ENCODE peak calls at places on chromosome 20, in ten cellular contexts. N is right cardiac atrium; F is astrocyte of the spinal cord; K is tibial artery; E is myocyte; G is heart left ventricle; H is left colon; D is mesothelial cell of epicardium; S is substantia nigra; L is stimulated activated naive B cell treated with anti-CD40 and anti-IgM and Interleukin-4, amounts not matched to agents 10 μg/mL and 1 μg/mL and 100 μg/mL, for 72 hours. T is an unnamed sample.

GRCh38 chr20:10715035-10715434 is 41.2 kb upstream of the JAG1 start:
- DNase-seq in N (no peak), F (peak; percentile 70), K (no peak), E (no peak), G (no peak), H (no peak), D (no peak), S (no peak), L (no peak), T (no peak)

GRCh38 chr20:7858851-7859250 is 81.4 kb downstream of the HAO1 start:
- DNase-seq in N (no peak), F (peak; percentile 22), K (no peak), E (peak; percentile 95), G (no peak), H (no peak), D (no peak), S (no peak), L (no peak), T (no peak)

GRCh38 chr20:24296477-24297380 is 172.7 kb upstream of the SYNDIG1 start:
- DNase-seq in N (no peak), F (no peak), K (no peak), E (no peak), G (no peak), H (no peak), D (no peak), S (no peak), L (no peak), T (no peak)

GRCh38 chr20:60203451-60203850 is 245.2 kb downstream of the CDH26 start:
- DNase-seq in N (no peak), F (no peak), K (no peak), E (no peak), G (no peak), H (no peak), D (no peak), S (no peak), L (no peak), T (no peak)

GRCh38 chr20:36097331-36097730 is 57.2 kb upstream of the EPB41L1 start:
- DNase-seq in N (no peak), F (peak; percentile 69), K (no peak), E (no peak), G (no peak), H (peak; percentile 70), D (no peak), S (no peak), L (no peak), T (peak; percentile 56)

GRCh38 chr20:33710681-33711445 is 9.2 kb downstream of the PXMP4 start:
- DNase-seq in N (no peak), F (no peak), K (no peak), E (no peak), G (no peak), H (no peak), D (no peak), S (no peak), L (no peak), T (no peak)

GRCh38 chr20:45336530-45337366 is 11.5 kb downstream of the SDC4 start:
- DNase-seq in N (no peak), F (peak; percentile 84), K (peak; percentile 88), E (peak; percentile 78), G (no peak), H (peak; percentile 78), D (no peak), S (peak; percentile 39), L (no peak), T (peak; percentile 50)

GRCh38 chr20:35695978-35696377 is 3.2 kb downstream of the NFS1 start:
- DNase-seq in N (no peak), F (no peak), K (no peak), E (no peak), G (no peak), H (no peak), D (no peak), S (no peak), L (no peak), T (no peak)

GRCh38 chr20:50061151-50062005 is 51.6 kb downstream of the UBE2V1 start:
- DNase-seq in N (no peak), F (no peak), K (no peak), E (no peak), G (no peak), H (no peak), D (no peak), S (no peak), L (no peak), T (no peak)

GRCh38 chr20:20489623-20490341 is 121.9 kb downstream of the INSM1 start:
- DNase-seq in N (no peak), F (peak; percentile 33), K (no peak), E (no peak), G (no peak), H (no peak), D (no peak), S (no peak), L (no peak), T (peak; percentile 8)

GRCh38 chr20:61757678-61758555 is 307.8 kb downstream of the TAF4 start:
- DNase-seq in N (no peak), F (peak; percentile 14), K (no peak), E (no peak), G (no peak), H (peak; percentile 17), D (peak; percentile 8), S (no peak), L (no peak), T (no peak)

GRCh38 chr20:59182401-59183044 is 18.9 kb downstream of the ZNF831 start:
- DNase-seq in N (no peak), F (no peak), K (no peak), E (no peak), G (no peak), H (no peak), D (no peak), S (no peak), L (no peak), T (no peak)

GRCh38 chr20:44056010-44056698 is 130.8 kb downstream of the JPH2 start:
- DNase-seq in N (peak; percentile 67), F (no peak), K (peak; percentile 41), E (peak; percentile 63), G (peak; percentile 58), H (no peak), D (no peak), S (peak; percentile 17), L (peak; percentile 23), T (peak; percentile 27)

GRCh38 chr20:38127920-38128528 is 37.0 kb downstream of the TGM2 start:
- DNase-seq in N (peak; percentile 33), F (no peak), K (no peak), E (no peak), G (no peak), H (peak; percentile 6), D (no peak), S (no peak), L (no peak), T (no peak)

GRCh38 chr20:49989234-49990065 is 6.7 kb downstream of the SNAI1 start:
- DNase-seq in N (peak; percentile 88), F (peak; percentile 83), K (peak; percentile 80), E (no peak), G (peak; percentile 81), H (no peak), D (no peak), S (no peak), L (no peak), T (peak; percentile 88)

GRCh38 chr20:50475879-50476292 is 34.3 kb upstream of the PTPN1 start:
- DNase-seq in N (no peak), F (peak; percentile 51), K (no peak), E (no peak), G (no peak), H (peak; percentile 66), D (no peak), S (no peak), L (no peak), T (peak; percentile 40)

GRCh38 chr20:31559704-31560093 is 45.4 kb upstream of the ID1 start:
- DNase-seq in N (no peak), F (no peak), K (no peak), E (no peak), G (no peak), H (no peak), D (no peak), S (no peak), L (no peak), T (no peak)

GRCh38 chr20:23187759-23188158 is 101.6 kb upstream of the CD93 start:
- DNase-seq in N (no peak), F (no peak), K (peak; percentile 82), E (peak; percentile 94), G (peak; percentile 75), H (no peak), D (no peak), S (no peak), L (no peak), T (no peak)

GRCh38 chr20:40532103-40532502 is 156.9 kb downstream of the MAFB start:
- DNase-seq in N (no peak), F (no peak), K (no peak), E (no peak), G (no peak), H (no peak), D (no peak), S (no peak), L (no peak), T (no peak)

GRCh38 chr20:47818996-47819609 is 33.8 kb upstream of the SULF2 start:
- DNase-seq in N (no peak), F (no peak), K (peak; percentile 45), E (no peak), G (no peak), H (no peak), D (no peak), S (no peak), L (no peak), T (no peak)

GRCh38 chr20:35578469-35578868 is 36.6 kb downstream of the ERGIC3 start:
- DNase-seq in N (no peak), F (no peak), K (no peak), E (no peak), G (no peak), H (no peak), D (no peak), S (no peak), L (no peak), T (no peak)

GRCh38 chr20:37234254-37234581 is 27.4 kb downstream of the GHRH start:
- DNase-seq in N (no peak), F (no peak), K (no peak), E (no peak), G (no peak), H (no peak), D (no peak), S (no peak), L (no peak), T (no peak)

GRCh38 chr20:37986873-37987601 is 46.2 kb downstream of the TTI1 start:
- DNase-seq in N (peak; percentile 89), F (peak; percentile 55), K (peak; percentile 92), E (peak; percentile 100), G (peak; percentile 89), H (peak; percentile 66), D (no peak), S (peak; percentile 40), L (no peak), T (peak; percentile 83)